ENCODE peak calls at places on chromosome 13, in five cellular contexts. T, M, E, A and X are unnamed samples.

GRCh38 chr13:50911051-50911690 is 1.6 kb downstream of the RNASEH2B start:
- DNase-seq in T (no peak), M (no peak), E (no peak), A (peak; percentile 39), X (no peak)

GRCh38 chr13:36395280-36395679 is 37.0 kb upstream of the CCNA1 start:
- DNase-seq in T (no peak), M (no peak), E (no peak), A (peak; percentile 79), X (no peak)

GRCh38 chr13:74129500-74130144 is 4.6 kb downstream of the KLF12 start:
- DNase-seq in T (no peak), M (peak; percentile 65), E (no peak), A (peak; percentile 59), X (no peak)

GRCh38 chr13:102631198-102631597 is 34.4 kb downstream of the TPP2 start:
- DNase-seq in T (peak; percentile 45), M (no peak), E (no peak), A (no peak), X (no peak)

GRCh38 chr13:50366488-50367174 is 351.4 kb downstream of the KCNRG start:
- DNase-seq in T (no peak), M (no peak), E (no peak), A (no peak), X (no peak)

GRCh38 chr13:32318072-32318471 is 2.8 kb downstream of the BRCA2 start:
- DNase-seq in T (no peak), M (no peak), E (no peak), A (no peak), X (no peak)

GRCh38 chr13:46166221-46166584 is 15.8 kb downstream of the LCP1 start:
- DNase-seq in T (no peak), M (no peak), E (no peak), A (no peak), X (no peak)

GRCh38 chr13:52852444-52852843 is 4.0 kb upstream of the PCDH8 start:
- DNase-seq in T (no peak), M (no peak), E (no peak), A (no peak), X (no peak)

GRCh38 chr13:36543671-36544070 is 111.4 kb downstream of the CCNA1 start:
- DNase-seq in T (no peak), M (no peak), E (no peak), A (no peak), X (no peak)

GRCh38 chr13:65762015-65762414 is 1468.1 kb downstream of the PCDH9 start:
- DNase-seq in T (no peak), M (no peak), E (no peak), A (no peak), X (no peak)

GRCh38 chr13:113598481-113598880 is 13.9 kb downstream of the TFDP1 start:
- DNase-seq in T (no peak), M (no peak), E (no peak), A (no peak), X (no peak)

GRCh38 chr13:61765940-61766666 is 350.5 kb upstream of the PCDH20 start:
- DNase-seq in T (no peak), M (no peak), E (no peak), A (no peak), X (no peak)

GRCh38 chr13:113861433-113862030 is 2.3 kb downstream of the GAS6 start:
- DNase-seq in T (no peak), M (no peak), E (no peak), A (no peak), X (peak; percentile 49)

GRCh38 chr13:42968906-42969305 is 23.1 kb downstream of the EPSTI1 start:
- DNase-seq in T (peak; percentile 49), M (peak; percentile 88), E (no peak), A (no peak), X (no peak)

DNA sequence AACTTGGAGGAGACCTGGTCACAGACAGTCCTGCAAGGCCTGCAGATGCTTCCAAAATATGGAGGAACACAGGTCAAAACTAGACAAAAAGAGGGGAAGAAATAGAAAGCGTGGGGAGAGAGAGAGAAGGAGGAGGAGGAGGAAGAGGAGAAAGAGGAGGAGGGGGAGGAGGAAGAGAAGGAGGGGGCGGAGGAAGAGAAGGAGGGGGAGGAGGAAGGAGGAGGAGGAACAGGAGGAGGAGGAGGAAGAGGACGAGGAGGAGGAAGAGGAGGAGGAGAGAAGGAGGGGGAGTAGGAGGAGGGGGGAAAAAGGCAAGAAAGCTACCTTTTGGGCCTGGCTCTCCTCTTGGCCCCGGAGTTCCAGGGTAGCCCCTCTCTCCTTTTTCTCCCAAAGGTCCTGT is 105.8 kb downstream of the COL4A1 start:
- DNase-seq in T (no peak), M (no peak), E (no peak), A (no peak), X (no peak)
- H3K36me3 ChIP-seq in T (peaks cover 47% of the 10 kb centered on the region), M (no peaks in the 10 kb centered on the region), E (peaks cover 15% of the 10 kb centered on the region), A (peaks cover 14% of the 10 kb centered on the region), X (peaks cover 100% of the 10 kb centered on the region)

DNA sequence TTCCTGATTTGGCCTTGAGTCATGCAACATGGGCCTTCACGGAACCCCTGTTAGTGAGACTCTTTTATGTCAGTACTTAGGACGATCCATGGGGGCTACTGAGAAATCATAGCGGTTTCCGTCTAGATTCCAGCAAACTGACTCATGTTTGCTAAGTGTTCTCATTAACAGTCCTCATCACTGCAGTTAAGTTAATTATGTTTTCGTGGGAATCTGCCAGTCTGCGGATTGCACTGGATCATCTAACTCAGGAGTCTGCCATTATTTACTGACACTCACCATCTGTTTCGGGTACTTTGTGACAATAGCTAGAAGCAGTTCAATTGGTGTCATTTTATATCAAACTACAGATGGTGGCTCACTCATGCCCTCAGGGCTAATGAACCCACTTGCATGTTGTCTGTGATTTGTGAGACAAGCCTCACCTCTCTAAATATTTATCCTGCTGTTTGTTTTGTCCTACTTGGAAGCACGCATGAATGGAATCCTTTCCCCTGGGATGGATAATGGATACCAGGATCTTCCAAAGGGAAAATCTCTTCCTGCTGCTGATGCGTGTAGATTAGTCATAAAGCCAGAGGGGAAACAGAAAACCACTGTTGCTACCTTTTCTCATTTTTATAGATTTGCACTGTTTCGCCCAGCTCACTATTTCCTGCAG is 61.8 kb downstream of the RAB20 start:
- DNase-seq in T (no peak), M (no peak), E (no peak), A (no peak), X (no peak)
- H3K27ac ChIP-seq in T (no peak overlapping the region), M (no peak overlapping the region), E (no peak overlapping the region), A (no peak overlapping the region), X (no peak overlapping the region)

DNA sequence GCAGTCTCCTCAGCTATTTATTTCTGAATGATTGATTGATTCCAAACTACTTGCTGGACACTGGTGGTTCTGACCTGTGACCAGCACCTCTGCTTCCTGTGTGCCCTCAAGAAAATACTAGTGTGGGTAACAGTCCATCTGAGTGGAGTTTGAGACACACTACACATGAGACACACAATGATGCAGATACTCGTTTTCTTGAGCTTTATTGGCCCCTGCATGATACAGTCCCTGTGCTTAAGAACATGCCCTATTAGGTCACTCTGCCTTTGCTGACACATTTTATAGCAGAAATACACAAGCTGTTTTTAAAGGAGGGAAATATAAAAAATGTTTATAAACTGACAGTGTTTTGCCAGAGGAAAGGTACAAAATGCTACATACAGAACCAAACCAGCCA is 126.9 kb downstream of the STK24 start:
- DNase-seq in T (no peak), M (no peak), E (no peak), A (peak; percentile 48), X (no peak)
- H3K36me3 ChIP-seq in T (peaks cover 31% of the 10 kb centered on the region), M (peaks cover 13% of the 10 kb centered on the region), E (peaks cover 13% of the 10 kb centered on the region), A (peaks cover 22% of the 10 kb centered on the region), X (peaks cover 29% of the 10 kb centered on the region)

DNA sequence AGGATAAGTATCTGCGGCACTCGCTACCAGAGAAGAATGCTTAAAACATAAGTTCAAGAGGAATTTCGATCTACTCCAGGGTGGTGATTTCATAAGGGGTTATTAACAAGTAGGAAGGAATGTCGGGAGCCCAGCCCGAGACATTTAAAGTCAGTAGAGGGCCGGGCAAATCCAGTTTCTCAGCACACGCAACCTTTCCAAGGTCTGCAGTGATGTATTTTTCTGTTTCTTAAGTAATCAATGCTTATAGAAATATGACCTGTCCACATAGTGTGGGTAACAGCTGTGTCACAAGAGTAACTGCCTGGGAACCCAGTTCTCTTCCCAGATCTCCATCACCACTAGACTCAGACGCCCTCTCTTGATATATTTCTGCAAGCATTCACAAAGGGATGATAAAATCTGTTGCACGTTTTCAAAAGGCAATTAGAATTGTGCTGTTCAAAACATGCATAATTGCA is 525.9 kb downstream of the MYO16 start:
- DNase-seq in T (peak; percentile 60), M (no peak), E (no peak), A (peak; percentile 54), X (no peak)
- H3K27ac ChIP-seq in T (no peak overlapping the region), M (no peak overlapping the region), E (peak overlapping the region; percentile 56), A (peak overlapping the region; percentile 80), X (no peak overlapping the region)

GRCh38 chr13:25335856-25336255 is 34.4 kb downstream of the NUP58 start:
- DNase-seq in T (no peak), M (no peak), E (no peak), A (peak; percentile 50), X (no peak)
- H3K36me3 ChIP-seq in T (peaks cover 30% of the 10 kb centered on the region), M (peaks cover 43% of the 10 kb centered on the region), E (peaks cover 49% of the 10 kb centered on the region), A (peaks cover 74% of the 10 kb centered on the region), X (peaks cover 24% of the 10 kb centered on the region)

DNA sequence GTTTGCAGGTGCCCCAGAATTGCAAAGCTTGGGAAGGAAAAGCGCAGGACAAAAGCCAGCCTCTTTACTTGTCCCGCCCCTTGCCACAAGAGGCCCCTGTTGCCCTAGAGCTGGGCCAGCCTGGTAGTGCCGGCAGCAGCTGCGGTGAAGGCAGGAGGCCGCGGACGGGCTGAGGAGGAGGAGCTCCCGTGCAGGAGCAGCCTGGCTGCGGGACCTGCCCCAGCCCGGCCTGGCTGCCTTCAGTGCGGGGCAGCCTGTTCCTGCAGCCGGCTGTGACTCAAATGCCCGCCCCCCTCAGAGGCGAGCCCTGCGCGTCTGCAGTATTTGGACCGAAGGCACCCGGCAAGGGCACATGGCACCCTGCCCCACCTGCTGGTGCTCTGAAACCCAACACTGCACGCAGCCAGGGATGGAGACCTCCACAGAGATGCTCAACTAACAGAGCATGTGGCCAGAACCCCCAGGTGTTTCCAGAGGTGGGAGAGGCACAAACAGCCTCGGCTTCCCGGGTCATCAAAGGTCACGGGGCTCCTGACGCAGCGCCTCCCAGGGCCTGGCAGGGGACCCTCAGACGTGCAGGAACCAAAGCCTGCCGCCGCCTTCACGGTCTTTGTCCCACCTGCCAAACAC is 29.7 kb downstream of the NAXD start:
- DNase-seq in T (peak; percentile 58), M (peak; percentile 66), E (peak; percentile 31), A (peak; percentile 73), X (no peak)
- H3K27ac ChIP-seq in T (no peak overlapping the region), M (peak overlapping the region; percentile 36), E (no peak overlapping the region), A (no peak overlapping the region), X (no peak overlapping the region)

DNA sequence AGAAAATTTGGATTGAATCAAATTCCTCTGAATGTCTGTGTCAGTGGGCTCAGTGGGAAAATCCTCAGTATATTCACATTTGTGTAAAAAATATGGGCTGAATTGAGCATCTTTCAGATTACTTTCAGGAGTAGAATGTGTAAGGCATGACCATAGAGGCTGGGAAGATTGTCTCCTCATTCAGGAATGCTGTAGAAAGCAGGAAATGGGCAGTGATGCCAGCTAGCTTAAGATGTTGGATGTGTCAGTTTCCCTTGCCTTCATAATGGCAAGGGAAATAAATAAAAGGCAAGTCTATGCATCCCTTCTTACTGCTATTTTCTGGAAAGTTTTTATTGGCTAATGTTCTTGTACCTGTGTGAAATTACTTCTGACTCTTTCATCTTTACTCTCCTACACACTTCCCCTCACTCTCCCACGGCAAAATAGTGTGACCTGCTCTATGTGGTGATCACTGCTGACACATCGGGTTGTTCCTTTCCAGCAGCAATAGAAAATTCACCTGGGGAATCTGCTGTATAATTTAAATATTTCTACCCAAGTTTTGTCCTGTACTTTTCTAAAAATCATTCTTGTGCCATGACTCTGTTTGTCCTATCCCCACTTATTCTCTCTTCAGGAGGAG is 103.2 kb downstream of the LMO7 start:
- DNase-seq in T (no peak), M (no peak), E (no peak), A (peak; percentile 57), X (no peak)
- H3K36me3 ChIP-seq in T (no peaks in the 10 kb centered on the region), M (no peaks in the 10 kb centered on the region), E (no peaks in the 10 kb centered on the region), A (peaks cover 15% of the 10 kb centered on the region), X (no peaks in the 10 kb centered on the region)

GRCh38 chr13:40127925-40128324 is 472.5 kb downstream of the COG6 start:
- DNase-seq in T (no peak), M (no peak), E (no peak), A (no peak), X (no peak)
- H3K27ac ChIP-seq in T (no peak overlapping the region), M (no peak overlapping the region), E (no peak overlapping the region), A (no peak overlapping the region), X (no peak overlapping the region)